ENCODE peak calls at places on chromosomes 3 and 15, in eight cellular contexts. V, I, P, A, R, M, E and D are unnamed samples.

GRCh38 chr15:42048821-42049200 is 28.0 kb upstream of the PLA2G4E start:
- DNase-seq in V (no peak), I (peak; percentile 80), P (no peak), A (no peak), R (no peak), M (peak; percentile 30), E (peak; percentile 4), D (no peak)

GRCh38 chr15:59260090-59260489 is 53.4 kb downstream of the LDHAL6B start:
- DNase-seq in V (no peak), I (no peak), P (no peak), A (no peak), R (no peak), M (no peak), E (peak; percentile 90), D (no peak)

GRCh38 chr15:84855032-84855645 is 29.3 kb upstream of the SLC28A1 start:
- DNase-seq in V (no peak), I (no peak), P (no peak), A (no peak), R (no peak), M (no peak), E (no peak), D (no peak)

GRCh38 chr3:64311424-64311920 is 86.2 kb upstream of the PRICKLE2 start:
- DNase-seq in V (no peak), I (peak; percentile 9), P (no peak), A (no peak), R (no peak), M (no peak), E (peak; percentile 47), D (no peak)

GRCh38 chr3:177673105-177673804 is 476.0 kb upstream of the TBL1XR1 start:
- DNase-seq in V (peak; percentile 86), I (peak; percentile 66), P (no peak), A (peak; percentile 68), R (peak; percentile 23), M (no peak), E (no peak), D (no peak)

GRCh38 chr15:87682527-87682926 is 574.0 kb downstream of the NTRK3 start:
- DNase-seq in V (no peak), I (no peak), P (no peak), A (no peak), R (no peak), M (no peak), E (no peak), D (no peak)

GRCh38 chr3:170220871-170221270 is 1.4 kb upstream of the PRKCI start:
- DNase-seq in V (no peak), I (peak; percentile 10), P (no peak), A (no peak), R (no peak), M (no peak), E (no peak), D (no peak)

GRCh38 chr15:43879386-43880355 is 52.9 kb downstream of the WDR76 start:
- DNase-seq in V (no peak), I (no peak), P (no peak), A (no peak), R (no peak), M (no peak), E (no peak), D (no peak)

GRCh38 chr3:11932636-11933035 is 71.6 kb upstream of the SYN2 start:
- DNase-seq in V (no peak), I (no peak), P (no peak), A (no peak), R (no peak), M (no peak), E (no peak), D (no peak)

GRCh38 chr3:54188176-54188791 is 65.9 kb downstream of the CACNA2D3 start:
- DNase-seq in V (peak; percentile 17), I (peak; percentile 46), P (peak; percentile 40), A (no peak), R (no peak), M (no peak), E (no peak), D (peak; percentile 82)

GRCh38 chr15:64150236-64150578 is 1.3 kb upstream of the SNX22 start:
- DNase-seq in V (no peak), I (no peak), P (no peak), A (no peak), R (no peak), M (no peak), E (no peak), D (peak; percentile 50)

GRCh38 chr15:84605225-84605882 is 4.5 kb downstream of the ZSCAN2 start:
- DNase-seq in V (no peak), I (no peak), P (no peak), A (no peak), R (no peak), M (no peak), E (no peak), D (no peak)